ENCODE peak calls at places on chromosomes 2 and 18, in seven cellular contexts. E is breast epithelium, S is fibroblast of lung, K is Caco-2, V is cardiac muscle cell, H is neuronal stem cell, M is GM23248. G is an unnamed sample.
A peak's percentile ranks its signal among the peaks of the same experiment; 100 is the strongest.

GRCh38 chr2:190503088-190503487 is 31.4 kb downstream of the NEMP2 start:
- DNase-seq in H (no peak), V (no peak), M (no peak), K (no peak), S (no peak), E (no peak), G (no peak)

GRCh38 chr2:112686348-112687217 is 34.2 kb upstream of the NT5DC4 start:
- DNase-seq in E (no peak), H (no peak), S (no peak), M (no peak), V (no peak), K (no peak), G (no peak)

GRCh38 chr2:32064021-32064678 is 794 bp downstream of the SPAST start:
- DNase-seq in H (no peak), S (no peak), K (peak; percentile 32), V (no peak), E (no peak), M (peak; percentile 21), G (no peak)

GRCh38 chr18:49846263-49846662 is 32.9 kb upstream of the ACAA2 start:
- DNase-seq in E (no peak), S (peak; percentile 52), V (peak; percentile 60), H (no peak), K (no peak), M (peak; percentile 87), G (peak; percentile 28)

GRCh38 chr2:32772623-32773221 is 144.9 kb downstream of the TTC27 start:
- DNase-seq in S (peak; percentile 59), V (peak; percentile 77), M (peak; percentile 72), E (no peak), K (peak; percentile 58), H (peak; percentile 56), G (peak; percentile 2)

GRCh38 chr2:55232863-55233657 is 572 bp downstream of the RPS27A start:
- DNase-seq in S (peak; percentile 33), M (peak; percentile 65), V (peak; percentile 36), E (no peak), K (peak; percentile 41), H (no peak), G (peak; percentile 57)

GRCh38 chr2:215843579-215843978 is 169.8 kb downstream of the MREG start:
- DNase-seq in K (no peak), E (no peak), V (peak; percentile 57), M (peak; percentile 95), S (peak; percentile 97), H (no peak), G (peak; percentile 68)

GRCh38 chr2:189287982-189288494 is 108.5 kb upstream of the COL5A2 start:
- DNase-seq in V (peak; percentile 89), E (no peak), S (peak; percentile 88), H (peak; percentile 56), M (peak; percentile 87), K (peak; percentile 60), G (no peak)

GRCh38 chr2:217599906-217600305 is 402.9 kb downstream of the TNS1 start:
- DNase-seq in V (peak; percentile 2), S (peak; percentile 24), H (no peak), K (no peak), M (peak; percentile 31), E (no peak), G (no peak)

GRCh38 chr18:49527631-49528327 is 34.1 kb upstream of the LIPG start:
- DNase-seq in M (no peak), V (no peak), K (no peak), S (no peak), E (no peak), H (no peak), G (no peak)

GRCh38 chr2:108928660-108929377 is 60.2 kb downstream of the EDAR start:
- DNase-seq in E (no peak), K (no peak), M (no peak), H (no peak), V (no peak), S (no peak), G (no peak)

GRCh38 chr18:42635378-42636048 is 480.0 kb downstream of the RIT2 start:
- DNase-seq in K (peak; percentile 2), M (no peak), E (no peak), V (peak; percentile 3), S (no peak), H (no peak), G (no peak)

GRCh38 chr2:182360012-182360662 is 66.7 kb downstream of the PDE1A start:
- DNase-seq in H (no peak), E (no peak), M (peak; percentile 39), K (no peak), S (peak; percentile 64), V (peak; percentile 94), G (peak; percentile 49)

GRCh38 chr2:237154050-237154638 is 68.5 kb downstream of the COPS8 start:
- DNase-seq in H (peak; percentile 47), S (peak; percentile 65), E (no peak), K (peak; percentile 45), M (peak; percentile 65), V (peak; percentile 76), G (peak; percentile 34)

GRCh38 chr18:78875268-78875997 is 104.2 kb upstream of the SALL3 start:
- DNase-seq in M (peak; percentile 7), K (peak; percentile 4), H (peak; percentile 24), S (no peak), E (no peak), V (peak; percentile 40), G (peak; percentile 5)

GRCh38 chr2:230949966-230950832 is 25.2 kb upstream of the GPR55 start:
- DNase-seq in H (no peak), M (no peak), S (no peak), E (no peak), K (no peak), V (no peak), G (no peak)

GRCh38 chr2:200378652-200379290 is 72.3 kb downstream of the SPATS2L start:
- DNase-seq in E (no peak), M (peak; percentile 48), K (no peak), H (no peak), V (peak; percentile 63), S (peak; percentile 86), G (peak; percentile 60)

GRCh38 chr2:200377774-200378336 is 71.4 kb downstream of the SPATS2L start:
- DNase-seq in E (no peak), S (no peak), V (no peak), K (peak; percentile 82), H (no peak), M (no peak), G (no peak)

GRCh38 chr2:200380833-200381542 is 74.5 kb downstream of the SPATS2L start:
- DNase-seq in K (no peak), V (peak; percentile 89), H (no peak), M (peak; percentile 75), E (no peak), S (peak; percentile 91), G (no peak)

GRCh38 chr2:200379481-200380120 is 73.1 kb downstream of the SPATS2L start:
- DNase-seq in V (no peak), E (no peak), K (no peak), S (no peak), H (no peak), M (no peak), G (no peak)

DNA sequence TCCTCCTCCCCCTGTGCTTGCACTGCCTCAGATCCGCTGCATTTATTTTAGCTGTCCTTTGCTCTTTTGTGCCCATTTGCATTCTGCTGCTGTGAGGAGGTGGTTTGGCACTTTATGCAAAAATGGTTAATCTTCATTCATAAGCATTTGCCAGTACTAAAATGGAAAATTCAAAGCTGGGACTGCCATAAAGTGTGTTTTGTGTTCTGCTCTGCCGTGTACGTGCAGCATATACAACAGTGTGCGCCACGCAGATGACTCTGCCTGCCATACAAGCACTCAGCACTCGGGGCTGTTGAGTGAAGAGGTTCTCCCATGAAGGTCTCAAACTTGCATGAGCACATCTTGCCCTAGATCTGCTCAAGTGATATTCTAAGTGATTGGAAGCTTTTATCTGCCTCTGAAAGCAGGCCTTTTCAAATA is 73.7 kb downstream of the SPATS2L start:
- DNase-seq in K (no peak), E (no peak), S (peak; percentile 66), V (no peak), H (no peak), M (no peak), G (no peak)
- H3K4me3 ChIP-seq in K (no peak overlapping the region), E (no peak overlapping the region), S (no peak overlapping the region), V (no peak overlapping the region), H (no peak overlapping the region), M (no peak overlapping the region), G (no peak overlapping the region)

DNA sequence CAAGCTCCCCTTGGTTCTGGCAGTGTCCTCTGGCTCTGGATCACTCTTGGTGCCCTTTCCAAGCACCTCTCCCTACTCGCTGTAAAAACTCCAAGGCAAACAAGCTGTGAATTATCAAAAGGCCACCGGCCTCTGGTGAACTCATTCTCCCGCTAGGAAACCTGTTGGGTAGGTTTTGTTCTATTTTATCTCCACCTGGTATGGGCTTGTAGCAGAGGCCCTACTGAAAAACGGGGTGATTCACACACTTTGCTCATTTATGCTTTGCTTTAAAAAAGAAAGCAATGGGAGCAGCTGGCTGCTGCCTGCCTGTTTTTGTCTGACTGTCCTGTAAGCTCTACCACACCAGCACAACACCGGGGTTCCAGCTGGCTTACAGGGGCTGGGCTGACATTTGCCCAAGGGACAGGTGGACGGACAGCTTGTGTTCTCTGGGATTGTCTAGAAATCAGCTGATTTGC is 56.8 kb downstream of the SH3BP4 start:
- DNase-seq in K (peak; percentile 83), E (no peak), M (peak; percentile 30), S (no peak), H (no peak), V (no peak), G (no peak)
- H3K36me3 ChIP-seq in K (no peaks in the 10 kb centered on the region), E (no peaks in the 10 kb centered on the region), M (no peaks in the 10 kb centered on the region), S (peaks cover 14% of the 10 kb centered on the region), H (peaks cover 58% of the 10 kb centered on the region), V (no peaks in the 10 kb centered on the region), G (peaks cover 33% of the 10 kb centered on the region)

DNA sequence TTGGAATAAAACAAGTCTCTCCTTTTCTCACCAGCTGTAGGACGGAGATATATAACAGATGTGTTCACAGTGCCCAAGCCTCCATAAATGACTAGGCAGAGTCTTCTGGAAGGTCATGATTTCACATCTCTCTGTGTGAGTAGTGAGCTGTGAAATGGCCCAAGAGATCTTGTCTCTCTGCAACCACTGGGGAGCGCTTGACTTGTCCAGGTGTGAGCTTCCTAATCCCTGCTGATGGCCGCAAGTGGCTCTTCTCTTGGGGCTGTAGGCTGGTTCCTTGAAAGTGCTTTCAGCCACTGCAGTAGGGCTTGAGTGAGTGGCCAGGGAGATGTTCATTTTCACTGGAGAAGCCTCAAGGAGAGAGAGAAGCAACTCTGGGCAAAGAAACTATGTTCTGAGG is 38.1 kb upstream of the OTOS start:
- DNase-seq in E (no peak), H (no peak), K (no peak), M (peak; percentile 13), S (no peak), V (no peak), G (no peak)
- H3K27me3 ChIP-seq in E (peaks cover 19% of the 10 kb centered on the region), H (no peaks in the 10 kb centered on the region), K (no peaks in the 10 kb centered on the region), M (peaks cover 77% of the 10 kb centered on the region), S (peaks cover 19% of the 10 kb centered on the region), V (no peaks in the 10 kb centered on the region), G (peaks cover 5% of the 10 kb centered on the region)

DNA sequence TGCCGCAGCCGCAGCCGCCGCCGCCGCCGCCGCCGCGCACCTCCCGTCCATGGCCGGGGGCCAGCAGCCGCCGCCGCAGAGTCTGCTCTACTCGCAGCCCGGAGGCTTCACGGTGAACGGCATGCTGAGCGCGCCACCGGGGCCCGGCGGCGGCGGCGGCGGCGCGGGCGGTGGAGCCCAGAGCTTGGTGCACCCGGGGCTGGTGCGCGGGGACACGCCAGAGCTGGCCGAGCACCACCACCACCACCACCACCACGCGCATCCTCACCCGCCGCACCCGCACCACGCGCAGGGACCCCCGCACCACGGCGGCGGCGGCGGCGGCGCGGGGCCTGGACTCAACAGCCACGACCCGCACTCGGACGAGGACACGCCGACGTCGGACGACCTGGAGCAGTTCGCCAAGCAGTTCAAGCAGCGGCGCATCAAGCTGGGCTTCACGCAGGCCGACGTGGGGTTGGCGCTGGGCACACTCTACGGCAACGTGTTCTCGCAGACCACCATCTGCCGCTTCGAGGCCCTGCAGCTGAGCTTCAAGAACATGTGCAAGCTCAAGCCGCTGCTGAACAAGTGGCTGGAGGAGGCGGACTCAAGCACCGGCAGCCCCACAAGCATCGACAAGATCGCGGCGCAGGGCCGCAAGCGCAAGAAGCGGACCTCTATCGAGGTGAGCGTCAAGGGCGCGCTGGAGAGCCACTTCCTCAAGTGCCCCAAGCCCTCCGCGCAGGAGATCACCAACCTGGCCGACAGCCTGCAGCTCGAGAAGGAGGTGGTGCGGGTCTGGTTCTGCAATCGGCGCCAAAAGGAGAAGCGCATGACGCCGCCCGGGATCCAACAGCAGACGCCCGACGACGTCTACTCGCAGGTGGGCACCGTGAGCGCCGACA is 2.4 kb downstream of the POU3F3 start:
- DNase-seq in M (no peak), E (no peak), K (no peak), S (peak; percentile 61), H (no peak), V (no peak), G (no peak)
- H3K4me3 ChIP-seq in M (no peak overlapping the region), E (peak overlapping the region; percentile 60), K (peak overlapping the region; percentile 30), S (no peak overlapping the region), H (peak overlapping the region; percentile 37), V (no peak overlapping the region), G (no peak overlapping the region)

G was measured in MG63.